ENCODE peak calls at places on chromosomes 1 and 21, in four cellular contexts. U, J, O and N are unnamed samples.

GRCh38 chr1:26119892-26120608 is 8.4 kb downstream of the PDIK1L start:
- DNase-seq in O (no peak), U (no peak), J (no peak), N (no peak)

GRCh38 chr1:11058595-11059165 is 1.1 kb downstream of the SRM start:
- DNase-seq in J (no peak), O (no peak), U (no peak), N (no peak)

GRCh38 chr1:28773105-28773504 is 36.4 kb downstream of the YTHDF2 start:
- DNase-seq in J (no peak), O (no peak), U (no peak), N (no peak)

GRCh38 chr1:84442256-84442655 is 36.8 kb upstream of the RPF1 start:
- DNase-seq in O (peak), J (peak), U (no peak), N (peak)

GRCh38 chr1:228867093-228867950 is 132.0 kb downstream of the RHOU start:
- DNase-seq in O (no peak), U (no peak), J (no peak), N (no peak)

GRCh38 chr1:147878022-147878421 is 24.6 kb upstream of the GJA8 start:
- DNase-seq in J (no peak), O (no peak), U (no peak), N (no peak)

GRCh38 chr1:28450561-28450960 is 55.3 kb upstream of the RCC1 start:
- DNase-seq in U (no peak), J (no peak), O (no peak), N (no peak)

GRCh38 chr1:46183119-46183842 is 7.0 kb upstream of the P3R3URF start:
- DNase-seq in J (peak), U (no peak), O (peak), N (peak)

GRCh38 chr1:204730826-204731459 is 45.4 kb upstream of the LRRN2 start:
- DNase-seq in J (no peak), U (no peak), O (no peak), N (no peak)

GRCh38 chr1:155327981-155328380 is 7.3 kb downstream of the RUSC1 start:
- DNase-seq in J (no peak), U (no peak), O (no peak), N (no peak)

GRCh38 chr1:38818706-38819439 is 40.7 kb downstream of the RRAGC start:
- DNase-seq in U (no peak), O (no peak), J (no peak), N (no peak)

GRCh38 chr1:6691507-6691906 is 10.1 kb downstream of the DNAJC11 start:
- DNase-seq in O (no peak), U (no peak), J (no peak), N (no peak)

GRCh38 chr1:215661033-215661432 is 93.9 kb downstream of the KCTD3 start:
- DNase-seq in U (no peak), J (no peak), O (no peak), N (no peak)

GRCh38 chr1:228471762-228472398 is 15.3 kb upstream of the RNF187 start:
- DNase-seq in J (no peak), O (peak), U (peak), N (no peak)

GRCh38 chr21:42532466-42533181 is 19.0 kb downstream of the SLC37A1 start:
- DNase-seq in U (no peak), J (no peak), O (peak), N (no peak)

GRCh38 chr21:17693801-17694200 is 81.1 kb upstream of the BTG3 start:
- DNase-seq in J (no peak), O (no peak), U (no peak), N (no peak)

GRCh38 chr1:93000751-93001175 is 39.5 kb upstream of the DIPK1A start:
- DNase-seq in U (no peak), J (no peak), O (no peak), N (no peak)

GRCh38 chr1:63173161-63173560 is 149.2 kb upstream of the FOXD3 start:
- DNase-seq in J (no peak), U (no peak), O (no peak), N (no peak)

GRCh38 chr1:6010554-6010953 is 18.3 kb upstream of the NPHP4 start:
- DNase-seq in U (no peak), J (no peak), O (no peak), N (no peak)

GRCh38 chr1:6922096-6922931 is 137.1 kb downstream of the CAMTA1 start:
- DNase-seq in O (no peak), J (peak), U (no peak), N (peak)

GRCh38 chr1:226572325-226572726 is 23.8 kb downstream of the STUM start:
- DNase-seq in J (no peak), O (no peak), U (no peak), N (no peak)

GRCh38 chr1:88847618-88848017 is 43.7 kb downstream of the GTF2B start:
- DNase-seq in J (peak), U (no peak), O (no peak), N (no peak)

GRCh38 chr1:116855220-116855619 is 54.5 kb upstream of the PTGFRN start:
- DNase-seq in O (no peak), J (no peak), U (no peak), N (no peak)

GRCh38 chr1:33260435-33260980 is 4.2 kb downstream of the ZNF362 start:
- DNase-seq in J (no peak), U (no peak), O (no peak), N (no peak)

GRCh38 chr1:79283451-79283850 is 276.9 kb upstream of the ADGRL4 start:
- DNase-seq in U (no peak), J (no peak), O (no peak), N (no peak)